ENCODE peak calls at places on chromosomes 11 and 22, in six cellular contexts. B is GM06990, N is left ventricle myocardium inferior, F is Caco-2, O is astrocyte, C is astrocyte of the cerebellum. Q is an unnamed sample.

GRCh38 chr11:67055812-67056211 is 835 bp upstream of the RHOD start:
- DNase-seq in O (no peak), B (no peak), N (no peak), C (no peak), F (peak), Q (no peak)

GRCh38 chr11:120131941-120132644 is 5.8 kb downstream of the TRIM29 start:
- DNase-seq in F (peak), B (no peak), N (peak), O (no peak), C (no peak), Q (no peak)

GRCh38 chr11:20097319-20098221 is 62.7 kb downstream of the DBX1 start:
- DNase-seq in O (peak), N (no peak), F (no peak), B (no peak), C (peak), Q (no peak)

GRCh38 chr11:112584674-112585073 is 324.0 kb upstream of the PLET1 start:
- DNase-seq in N (no peak), B (peak), C (no peak), O (no peak), F (peak), Q (no peak)

GRCh38 chr11:57515332-57516060 is at the start of gene SLC43A1:
- DNase-seq in N (peak), C (no peak), B (peak), O (peak), F (peak), Q (no peak)

GRCh38 chr22:28710112-28710888 is 30.7 kb upstream of the TTC28 start:
- DNase-seq in N (no peak), C (peak), B (no peak), O (peak), F (no peak), Q (no peak)

GRCh38 chr11:78112588-78113275 is 26.7 kb downstream of the ALG8 start:
- DNase-seq in C (no peak), O (no peak), F (no peak), N (no peak), B (no peak), Q (no peak)

GRCh38 chr22:41524283-41524682 is 20.0 kb downstream of the POLR3H start:
- DNase-seq in N (peak), B (no peak), O (no peak), C (no peak), F (no peak), Q (no peak)

GRCh38 chr11:111946499-111946898 is 9.4 kb downstream of the DIXDC1 start:
- DNase-seq in C (no peak), B (no peak), N (no peak), O (no peak), F (no peak), Q (no peak)

GRCh38 chr11:1453611-1454386 is 32.8 kb downstream of the MOB2 start:
- DNase-seq in O (no peak), F (no peak), C (no peak), B (peak), N (no peak), Q (no peak)

GRCh38 chr22:44940121-44940520 is 69.7 kb downstream of the PHF21B start:
- DNase-seq in N (no peak), C (no peak), B (no peak), F (no peak), O (no peak), Q (no peak)

GRCh38 chr22:20571531-20572007 is 64.2 kb downstream of the MED15 start:
- DNase-seq in O (no peak), N (peak), C (no peak), F (no peak), B (no peak), Q (no peak)

GRCh38 chr11:68735125-68735524 is 16.2 kb downstream of the TESMIN start:
- DNase-seq in B (no peak), C (no peak), O (no peak), F (no peak), N (no peak), Q (no peak)

GRCh38 chr22:38716271-38716670 is 10.5 kb downstream of the GTPBP1 start:
- DNase-seq in C (no peak), O (no peak), F (no peak), B (no peak), N (no peak), Q (no peak)

GRCh38 chr11:47617417-47617809 is 23.2 kb upstream of the C1QTNF4 start:
- DNase-seq in F (no peak), N (no peak), C (peak), O (peak), B (no peak), Q (no peak)

GRCh38 chr11:30706276-30706675 is 120.1 kb upstream of the MPPED2 start:
- DNase-seq in F (no peak), B (no peak), O (no peak), C (no peak), N (no peak), Q (no peak)

GRCh38 chr11:126334665-126335462 is 20.6 kb upstream of the ST3GAL4 start:
- DNase-seq in O (peak), B (no peak), F (no peak), C (no peak), N (no peak), Q (no peak)

GRCh38 chr22:18070556-18071306 is 7.1 kb upstream of the PEX26 start:
- DNase-seq in O (no peak), B (no peak), F (no peak), C (no peak), N (no peak), Q (no peak)

GRCh38 chr22:24284747-24285203 is 14.1 kb downstream of the SPECC1L start:
- DNase-seq in B (no peak), F (no peak), N (no peak), O (peak), C (no peak), Q (no peak)

GRCh38 chr11:108534274-108534882 is 36.2 kb upstream of the POGLUT3 start:
- DNase-seq in F (no peak), C (no peak), B (no peak), O (no peak), N (no peak), Q (no peak)

GRCh38 chr22:38187413-38188212 is 6.0 kb upstream of the PLA2G6 start:
- DNase-seq in F (no peak), O (no peak), N (no peak), B (no peak), C (no peak), Q (no peak)

GRCh38 chr11:59097113-59097708 is 9.8 kb upstream of the FAM111B start:
- DNase-seq in O (peak), F (peak), C (peak), N (peak), B (peak), Q (no peak)

GRCh38 chr11:19370100-19370861 is 129.5 kb upstream of the E2F8 start:
- DNase-seq in O (peak), N (peak), B (no peak), F (peak), C (peak), Q (no peak)

GRCh38 chr11:70191495-70192140 is 11.5 kb upstream of the FADD start:
- DNase-seq in B (peak), F (peak), C (peak), O (peak), N (peak), Q (no peak)

GRCh38 chr22:50445071-50445879 is 29.6 kb downstream of the SBF1 start:
- DNase-seq in F (no peak), B (no peak), C (no peak), N (no peak), O (no peak), Q (no peak)

GRCh38 chr22:44153705-44154104 is 27.0 kb upstream of the PARVG start:
- DNase-seq in N (no peak), C (no peak), O (no peak), B (no peak), F (no peak), Q (no peak)

GRCh38 chr22:48758905-48759875 is 1068.5 kb downstream of the BRD1 start:
- DNase-seq in N (no peak), B (no peak), O (no peak), C (no peak), F (peak), Q (no peak)

GRCh38 chr11:33291004-33291777 is 34.0 kb downstream of the HIPK3 start:
- DNase-seq in O (no peak), C (no peak), N (no peak), F (no peak), B (peak), Q (no peak)

GRCh38 chr11:19329910-19330309 is 89.2 kb upstream of the E2F8 start:
- DNase-seq in O (no peak), F (no peak), C (no peak), B (no peak), N (no peak), Q (no peak)

GRCh38 chr11:117199916-117200812 is 994 bp downstream of the TAGLN start:
- DNase-seq in B (no peak), N (no peak), O (no peak), C (no peak), F (no peak), Q (no peak)

GRCh38 chr11:92123540-92123939 is 101.1 kb upstream of the FAT3 start:
- DNase-seq in C (peak), F (no peak), B (no peak), N (no peak), O (peak), Q (no peak)

GRCh38 chr11:121572581-121573059 is 119.9 kb upstream of the SORL1-AS1 start:
- DNase-seq in B (no peak), C (no peak), O (no peak), F (no peak), N (no peak), Q (no peak)

GRCh38 chr22:19962246-19962908 is 20.8 kb upstream of the TXNRD2 start:
- DNase-seq in C (no peak), N (peak), B (peak), F (peak), O (peak), Q (no peak)

GRCh38 chr22:23353004-23353403 is 172.7 kb downstream of the BCR start:
- DNase-seq in B (no peak), F (no peak), N (no peak), C (no peak), O (no peak), Q (no peak)

GRCh38 chr22:39556970-39557811 is 13.4 kb upstream of the CACNA1I start:
- DNase-seq in O (no peak), C (no peak), B (no peak), F (no peak), N (no peak), Q (no peak)

GRCh38 chr11:12761029-12761428 is 86.8 kb downstream of the TEAD1 start:
- DNase-seq in F (no peak), C (no peak), B (no peak), N (no peak), O (no peak), Q (no peak)

GRCh38 chr11:88420165-88420781 is 82.7 kb upstream of the CTSC start:
- DNase-seq in N (peak), B (no peak), O (peak), C (no peak), F (no peak), Q (no peak)

GRCh38 chr11:128835741-128836410 is 31.2 kb downstream of the KCNJ1 start:
- DNase-seq in O (no peak), B (no peak), F (peak), N (peak), C (no peak), Q (no peak)

GRCh38 chr11:95625164-95626017 is 164.2 kb downstream of the FAM76B start:
- DNase-seq in C (no peak), B (no peak), N (no peak), F (no peak), O (no peak), Q (no peak)

GRCh38 chr11:10751581-10751940 is 515 bp downstream of the CTR9 start:
- DNase-seq in B (no peak), C (no peak), N (no peak), F (no peak), O (no peak), Q (no peak)

GRCh38 chr11:10752061-10752460 is 1.0 kb downstream of the CTR9 start:
- DNase-seq in O (no peak), B (no peak), N (no peak), C (no peak), F (no peak), Q (no peak)

GRCh38 chr11:10752486-10752885 is 1.4 kb downstream of the CTR9 start:
- DNase-seq in N (no peak), C (no peak), O (no peak), B (no peak), F (no peak), Q (no peak)

GRCh38 chr11:10749476-10749875 is 1.6 kb upstream of the CTR9 start:
- DNase-seq in O (no peak), C (no peak), B (no peak), F (no peak), N (no peak), Q (no peak)

GRCh38 chr11:10750838-10751580 is at the start of gene CTR9:
- DNase-seq in C (peak), B (peak), N (peak), F (peak), O (peak), Q (peak)
- TF ChIP-seq CTCF in C (peak), B (peak), N (peak), F (peak), O (no peak), Q (no peak)

GRCh38 chr11:46277623-46278386 is at the start of gene CREB3L1:
- DNase-seq in C (no peak), N (peak), B (no peak), F (peak), O (no peak), Q (no peak)
- H3K4me3 ChIP-seq in C (peak), N (peak), B (peak), F (peak), O (peak), Q (peak)

DNA sequence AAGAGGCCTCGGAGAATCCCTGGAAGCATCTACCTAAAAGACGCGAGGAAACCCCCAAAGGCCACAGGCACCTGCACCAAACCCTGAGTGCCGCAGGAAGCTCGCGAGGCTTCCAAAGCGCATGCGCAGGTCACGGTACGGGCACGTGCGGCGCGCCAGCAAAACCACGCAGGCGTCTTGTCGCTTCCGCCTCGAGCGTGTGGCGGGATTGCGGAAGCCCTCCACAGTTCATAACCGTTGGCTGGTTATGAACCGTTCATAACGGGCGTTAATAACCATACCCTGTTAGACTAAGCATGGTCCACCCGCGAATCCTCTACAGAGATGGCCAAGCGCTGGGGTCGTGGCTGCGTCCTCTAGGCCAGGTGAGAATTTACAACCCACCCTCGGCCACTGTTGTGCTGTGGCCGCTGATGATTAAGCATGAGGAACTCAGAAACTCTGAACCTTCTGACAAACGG is 46.4 kb downstream of the MORC2 start:
- DNase-seq in O (peak), N (peak), F (peak), B (peak), C (no peak), Q (no peak)
- TF ChIP-seq CTCF in O (no peak), N (no peak), F (no peak), B (no peak), C (no peak), Q (no peak)

GRCh38 chr11:119121811-119122124 is 388 bp downstream of the HINFP start:
- DNase-seq in B (no peak), O (no peak), F (no peak), N (no peak), C (no peak), Q (no peak)
- H3K4me3 ChIP-seq in B (peak), O (peak), F (peak), N (peak), C (peak), Q (peak)

GRCh38 chr11:123132881-123133280 is 62.2 kb downstream of the CLMP start:
- DNase-seq in F (no peak), C (no peak), O (no peak), B (no peak), N (no peak), Q (no peak)
- TF ChIP-seq CTCF in F (no peak), C (no peak), O (no peak), B (no peak), N (no peak), Q (no peak)